ENCODE peak calls at places on chromosomes 3 and 15, in seven cellular contexts. G, L, X, T, J, Z and I are unnamed samples.

GRCh38 chr3:182740710-182741109 is 52.6 kb upstream of the ATP11B start:
- DNase-seq in L (no peak), Z (peak), G (no peak), X (no peak), T (peak), J (no peak), I (no peak)

GRCh38 chr15:68364028-68364659 is 67.8 kb downstream of the ITGA11 start:
- DNase-seq in Z (no peak), X (peak), J (no peak), T (no peak), L (peak), G (no peak), I (no peak)

GRCh38 chr3:14166877-14167605 is 11.4 kb downstream of the XPC start:
- DNase-seq in T (peak), J (no peak), Z (no peak), G (no peak), L (no peak), X (no peak), I (no peak)

GRCh38 chr3:46599590-46599989 is 12.7 kb upstream of the FAM240A start:
- DNase-seq in X (no peak), L (no peak), Z (no peak), J (no peak), G (no peak), T (no peak), I (no peak)

GRCh38 chr15:65405793-65406192 is 17.0 kb downstream of the IGDCC4 start:
- DNase-seq in T (no peak), Z (no peak), L (no peak), G (no peak), J (no peak), X (no peak), I (no peak)

GRCh38 chr3:177905173-177905894 is 630.9 kb upstream of the KCNMB2 start:
- DNase-seq in L (no peak), G (no peak), T (peak), X (peak), J (no peak), Z (no peak), I (no peak)

GRCh38 chr3:25335429-25335828 is 92.6 kb upstream of the RARB start:
- DNase-seq in L (no peak), Z (no peak), G (no peak), J (no peak), X (no peak), T (no peak), I (no peak)

GRCh38 chr3:33360136-33360825 is 79.9 kb downstream of the UBP1 start:
- DNase-seq in T (peak), L (no peak), J (no peak), Z (peak), G (no peak), X (peak), I (no peak)

GRCh38 chr3:102329561-102329960 is 105.3 kb upstream of the ZPLD1 start:
- DNase-seq in J (no peak), G (no peak), L (no peak), X (no peak), Z (no peak), T (no peak), I (no peak)

GRCh38 chr3:40054568-40055222 is 245.3 kb downstream of the MYRIP start:
- DNase-seq in X (no peak), T (no peak), G (no peak), Z (no peak), J (no peak), L (no peak), I (no peak)

GRCh38 chr3:25002052-25002451 is 426.0 kb upstream of the RARB start:
- DNase-seq in Z (no peak), L (no peak), G (no peak), X (no peak), T (no peak), J (no peak), I (no peak)

GRCh38 chr3:118196183-118196582 is 838.5 kb downstream of the IGSF11 start:
- DNase-seq in Z (no peak), J (no peak), T (no peak), X (no peak), L (no peak), G (no peak), I (no peak)

GRCh38 chr3:45890405-45890804 is 4.1 kb downstream of the CCR9 start:
- DNase-seq in Z (peak), L (no peak), T (peak), G (no peak), J (no peak), X (no peak), I (no peak)

GRCh38 chr3:179244874-179245273 is 6.0 kb downstream of the KCNMB3 start:
- DNase-seq in L (no peak), Z (no peak), J (no peak), X (no peak), G (no peak), T (no peak), I (no peak)

GRCh38 chr3:103517013-103517412 is 1082.2 kb downstream of the ZPLD1 start:
- DNase-seq in Z (no peak), L (no peak), X (no peak), G (no peak), T (no peak), J (no peak), I (no peak)

GRCh38 chr3:9808345-9809037 is 1.6 kb upstream of the TTLL3 start:
- DNase-seq in G (peak), L (no peak), X (peak), J (no peak), Z (peak), T (peak), I (no peak)

GRCh38 chr3:21170964-21171363 is 580.0 kb downstream of the ZNF385D start:
- DNase-seq in L (no peak), T (peak), Z (peak), J (no peak), G (no peak), X (peak), I (no peak)

GRCh38 chr3:161781381-161781780 is 284.8 kb downstream of the OTOL1 start:
- DNase-seq in X (no peak), Z (no peak), J (no peak), T (no peak), G (no peak), L (no peak), I (no peak)

GRCh38 chr15:71760852-71761251 is 49.5 kb upstream of the NR2E3 start:
- DNase-seq in G (no peak), X (no peak), L (no peak), J (no peak), T (no peak), Z (no peak), I (no peak)

GRCh38 chr15:68298882-68299381 is 21.4 kb downstream of the FEM1B start:
- DNase-seq in X (no peak), T (no peak), Z (no peak), J (no peak), L (no peak), G (peak), I (no peak)

GRCh38 chr3:161275919-161276318 is 54.8 kb downstream of the NMD3 start:
- DNase-seq in Z (no peak), G (no peak), X (no peak), T (peak), J (peak), L (no peak), I (no peak)

GRCh38 chr3:59425942-59426341 is 376.1 kb upstream of the CFAP20DC start:
- DNase-seq in L (no peak), J (no peak), Z (no peak), T (no peak), X (no peak), G (peak), I (no peak)
- TF ChIP-seq CTCF in L (no peak), J (no peak), Z (no peak), T (no peak), X (no peak), G (no peak), I (no peak)

GRCh38 chr15:66880380-66881155 is 178.5 kb downstream of the SMAD6 start:
- DNase-seq in Z (no peak), X (no peak), J (no peak), L (no peak), G (no peak), T (no peak), I (peak)
- TF ChIP-seq CTCF in Z (no peak), X (no peak), J (no peak), L (no peak), G (no peak), T (no peak), I (no peak)

GRCh38 chr3:43260412-43260811 is 25.9 kb upstream of the SNRK start:
- DNase-seq in X (no peak), J (no peak), L (no peak), G (no peak), Z (peak), T (no peak), I (no peak)
- TF ChIP-seq CTCF in X (no peak), J (no peak), L (no peak), G (no peak), Z (no peak), T (no peak), I (no peak)

DNA sequence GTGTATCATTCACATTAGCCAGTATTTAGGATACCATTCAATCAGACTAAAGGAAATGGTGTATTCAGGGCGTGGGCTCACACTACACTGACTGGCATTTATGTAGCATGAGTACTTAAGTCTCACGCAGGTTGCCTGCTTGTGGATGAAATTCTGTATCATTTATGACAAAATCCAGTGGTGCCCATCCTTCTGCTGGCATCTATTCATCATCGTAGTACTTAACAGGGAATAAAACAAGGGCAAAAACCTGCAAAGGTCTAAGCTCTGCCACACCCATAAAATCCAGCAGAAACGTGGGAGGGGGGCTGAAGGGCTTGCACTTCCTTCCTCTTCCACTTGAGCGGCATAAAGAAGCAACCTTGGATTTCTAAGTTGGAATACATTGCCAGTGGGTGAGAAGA is 2.7 kb downstream of the GAP43 start:
- DNase-seq in T (no peak), G (no peak), Z (no peak), L (no peak), X (no peak), J (no peak), I (no peak)
- TF ChIP-seq CTCF in T (no peak), G (no peak), Z (no peak), L (no peak), X (no peak), J (no peak), I (no peak)